ENCODE peak calls at places on chromosomes 1 and 21, in nine cellular contexts. K, B, E, W, M, R, Z, L and H are unnamed samples.

GRCh38 chr1:66768935-66769334 is 16.7 kb downstream of the DYNLT5 start:
- DNase-seq in K (no peak), B (no peak), E (no peak), W (no peak), M (no peak), R (no peak), Z (no peak), L (no peak), H (no peak)

GRCh38 chr1:25549273-25550154 is 6.1 kb downstream of the LDLRAP1 start:
- DNase-seq in K (no peak), B (peak), E (no peak), W (peak), M (peak), R (no peak), Z (peak), L (no peak), H (no peak)

GRCh38 chr21:45111703-45112102 is 37.3 kb downstream of the ADARB1 start:
- DNase-seq in K (no peak), B (no peak), E (no peak), W (no peak), M (no peak), R (no peak), Z (peak), L (no peak), H (no peak)

GRCh38 chr1:204885288-204885711 is 14.6 kb downstream of the NFASC start:
- DNase-seq in K (no peak), B (no peak), E (no peak), W (no peak), M (peak), R (peak), Z (peak), L (no peak), H (no peak)

GRCh38 chr1:78240755-78241154 is 195.0 kb downstream of the GIPC2 start:
- DNase-seq in K (no peak), B (no peak), E (no peak), W (peak), M (no peak), R (no peak), Z (no peak), L (no peak), H (no peak)

GRCh38 chr1:51728611-51729155 is 111.8 kb downstream of the OSBPL9 start:
- DNase-seq in K (no peak), B (no peak), E (no peak), W (peak), M (no peak), R (no peak), Z (no peak), L (no peak), H (no peak)

GRCh38 chr21:40850071-40850470 is 3.1 kb upstream of the DSCAM start:
- DNase-seq in K (no peak), B (no peak), E (peak), W (no peak), M (no peak), R (no peak), Z (no peak), L (no peak), H (no peak)

GRCh38 chr1:244822878-244823277 is 12.6 kb upstream of the COX20 start:
- DNase-seq in K (no peak), B (no peak), E (no peak), W (no peak), M (no peak), R (no peak), Z (no peak), L (no peak), H (no peak)

GRCh38 chr1:215544566-215544965 is 22.5 kb upstream of the KCTD3 start:
- DNase-seq in K (no peak), B (no peak), E (no peak), W (no peak), M (no peak), R (no peak), Z (peak), L (no peak), H (no peak)

DNA sequence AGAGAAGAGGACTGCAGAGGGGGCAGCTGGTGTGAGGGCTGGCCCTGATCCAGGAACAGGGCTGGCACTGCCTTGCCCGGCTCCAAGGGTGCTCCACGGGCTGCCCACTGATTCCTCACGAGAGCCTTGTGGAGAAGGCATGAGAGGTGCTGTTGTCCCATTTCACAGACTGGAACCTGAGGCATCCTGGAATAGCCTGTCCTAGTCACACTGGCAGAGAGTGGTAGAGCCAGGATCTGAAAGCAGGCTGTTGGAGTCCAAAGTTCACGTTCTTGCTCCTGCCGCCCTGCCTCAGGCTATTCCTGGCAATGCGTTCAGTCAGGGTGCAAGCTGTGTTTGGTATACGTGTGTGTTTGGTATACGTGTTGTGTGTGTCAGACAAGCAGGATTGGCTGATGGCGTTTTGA is 1.8 kb downstream of the RER1 start:
- DNase-seq in K (no peak), B (no peak), E (no peak), W (no peak), M (no peak), R (no peak), Z (no peak), L (no peak), H (no peak)
- TF ChIP-seq POLR2A in K (no peak), B (no peak), E (no peak), W (no peak), M (no peak), R (no peak), Z (no peak), L (no peak), H (no peak)

GRCh38 chr1:113991467-113991997 is 12.3 kb downstream of the OLFML3 start:
- DNase-seq in K (no peak), B (no peak), E (peak), W (no peak), M (no peak), R (no peak), Z (no peak), L (no peak), H (no peak)

GRCh38 chr1:113993766-113994165 is 14.5 kb downstream of the OLFML3 start:
- DNase-seq in K (no peak), B (no peak), E (peak), W (no peak), M (no peak), R (no peak), Z (no peak), L (no peak), H (no peak)

GRCh38 chr1:113993072-113993471 is 13.8 kb downstream of the OLFML3 start:
- DNase-seq in K (no peak), B (no peak), E (peak), W (no peak), M (no peak), R (no peak), Z (no peak), L (no peak), H (no peak)

GRCh38 chr1:113990966-113991365 is 11.7 kb downstream of the OLFML3 start:
- DNase-seq in K (no peak), B (no peak), E (peak), W (no peak), M (no peak), R (no peak), Z (no peak), L (no peak), H (no peak)

GRCh38 chr1:113990541-113990940 is 11.3 kb downstream of the OLFML3 start:
- DNase-seq in K (no peak), B (no peak), E (no peak), W (no peak), M (no peak), R (no peak), Z (no peak), L (no peak), H (no peak)
- H3K27ac ChIP-seq in K (no peak), B (no peak), E (no peak), W (no peak), M (no peak), R (no peak), Z (no peak), L (no peak), H (no peak)

DNA sequence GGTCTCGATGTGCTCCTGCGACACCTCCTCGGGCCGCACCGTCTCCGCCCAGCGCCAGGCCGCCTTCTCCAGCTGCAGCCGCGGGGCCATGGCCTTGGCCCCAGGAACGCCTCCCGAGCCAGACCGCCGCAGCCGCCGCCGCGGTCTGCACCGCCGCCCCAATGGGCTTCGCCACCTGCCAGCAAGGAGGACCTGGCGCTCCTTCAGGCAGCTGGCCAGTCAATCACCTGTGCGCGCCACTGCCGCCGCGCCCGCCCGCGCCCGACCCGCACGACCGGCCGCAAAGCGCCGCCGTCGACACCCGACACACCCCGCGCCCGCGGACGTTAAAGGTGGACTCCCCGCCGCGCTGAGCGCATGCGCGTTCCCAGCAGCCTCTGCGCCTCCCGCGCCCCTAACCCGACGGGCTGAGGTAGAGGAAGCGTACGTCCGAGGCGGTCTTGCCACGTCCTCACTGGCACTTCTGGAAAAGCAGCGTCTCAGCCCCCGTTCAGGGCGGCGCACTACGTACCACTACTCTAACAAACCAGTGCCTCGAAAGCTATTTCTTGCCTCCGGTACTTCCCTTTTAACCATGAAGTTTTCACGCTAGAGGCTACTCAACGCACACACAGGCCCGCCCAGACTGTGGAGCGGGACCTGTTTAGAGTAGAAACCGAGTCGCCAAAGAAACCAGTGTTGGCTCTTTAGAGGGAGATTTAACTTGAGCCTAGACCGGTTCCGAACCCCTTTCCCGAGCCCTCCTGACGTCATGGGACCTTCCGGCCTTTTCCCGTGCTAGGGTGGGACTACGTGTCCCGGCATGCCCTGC is at the start of gene USP48:
- DNase-seq in K (peak), B (peak), E (peak), W (peak), M (peak), R (peak), Z (peak), L (peak), H (peak)
- TF ChIP-seq POLR2A in K (peak), B (peak), E (peak), W (peak), M (no peak), R (peak), Z (peak), L (peak), H (peak)

GRCh38 chr1:246682231-246682895 is 41.8 kb upstream of the SCCPDH start:
- DNase-seq in K (no peak), B (no peak), E (no peak), W (no peak), M (no peak), R (no peak), Z (no peak), L (no peak), H (no peak)

GRCh38 chr1:246680696-246681127 is 43.5 kb upstream of the SCCPDH start:
- DNase-seq in K (no peak), B (no peak), E (no peak), W (peak), M (no peak), R (no peak), Z (no peak), L (no peak), H (no peak)

GRCh38 chr1:246679211-246680177 is 44.7 kb upstream of the SCCPDH start:
- DNase-seq in K (no peak), B (no peak), E (no peak), W (no peak), M (no peak), R (no peak), Z (peak), L (no peak), H (no peak)

GRCh38 chr1:246681822-246682221 is 42.4 kb upstream of the SCCPDH start:
- DNase-seq in K (no peak), B (no peak), E (no peak), W (no peak), M (peak), R (no peak), Z (no peak), L (no peak), H (no peak)

DNA sequence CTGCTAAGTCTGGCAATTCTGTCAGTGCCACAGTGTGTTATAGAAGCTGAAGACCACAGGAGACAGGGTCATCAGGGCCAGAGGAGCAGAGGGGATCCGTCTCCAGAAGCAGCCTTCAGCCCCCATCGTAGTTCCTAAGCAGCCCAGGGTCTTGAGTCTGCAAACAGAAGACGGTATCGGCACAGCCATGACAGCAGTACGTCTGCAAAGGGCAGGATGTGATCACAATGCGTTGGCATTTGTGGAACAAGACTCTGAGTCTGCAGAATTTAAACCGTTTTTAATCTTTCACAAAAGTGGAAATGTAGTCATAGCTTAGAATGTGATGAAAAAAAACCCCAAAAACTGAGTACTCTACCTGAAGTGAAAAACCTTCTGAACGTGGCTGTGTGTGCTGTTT is 44.0 kb upstream of the SCCPDH start:
- DNase-seq in K (no peak), B (no peak), E (no peak), W (peak), M (no peak), R (no peak), Z (peak), L (no peak), H (no peak)
- H3K27ac ChIP-seq in K (no peak), B (no peak), E (no peak), W (no peak), M (peak), R (no peak), Z (no peak), L (no peak), H (no peak)

GRCh38 chr1:160644399-160644798 is 2.4 kb downstream of the SLAMF1 start:
- DNase-seq in K (no peak), B (no peak), E (peak), W (no peak), M (no peak), R (no peak), Z (no peak), L (no peak), H (no peak)

GRCh38 chr1:160640359-160641123 is 6.3 kb downstream of the SLAMF1 start:
- DNase-seq in K (no peak), B (no peak), E (no peak), W (no peak), M (no peak), R (no peak), Z (no peak), L (no peak), H (no peak)

GRCh38 chr1:160641323-160642280 is 5.2 kb downstream of the SLAMF1 start:
- DNase-seq in K (no peak), B (no peak), E (no peak), W (no peak), M (no peak), R (no peak), Z (no peak), L (no peak), H (no peak)

GRCh38 chr1:160643138-160643537 is 3.7 kb downstream of the SLAMF1 start:
- DNase-seq in K (no peak), B (no peak), E (peak), W (no peak), M (no peak), R (no peak), Z (no peak), L (no peak), H (no peak)

DNA sequence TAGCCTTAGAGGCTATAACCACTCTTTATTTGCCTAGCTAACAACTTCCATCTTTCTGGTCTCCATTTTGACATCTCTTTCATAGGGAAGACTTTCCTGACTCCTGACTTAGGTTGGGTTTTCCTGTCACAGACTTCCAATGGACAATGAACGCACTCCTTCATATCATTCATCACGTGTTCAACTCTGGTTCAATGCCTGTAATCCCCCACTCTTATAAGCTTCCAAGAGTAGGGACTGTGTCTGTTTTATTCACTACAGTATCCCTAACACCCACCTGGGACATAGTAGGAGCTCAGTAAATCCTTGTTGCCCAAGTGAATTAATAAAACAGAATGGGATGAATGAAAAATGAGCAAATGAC is 4.6 kb downstream of the SLAMF1 start:
- DNase-seq in K (no peak), B (no peak), E (peak), W (no peak), M (no peak), R (no peak), Z (no peak), L (no peak), H (no peak)
- TF ChIP-seq POLR2A in K (no peak), B (no peak), E (no peak), W (no peak), M (no peak), R (no peak), Z (no peak), L (no peak), H (no peak)

GRCh38 chr1:201763439-201764140 is 65.4 kb upstream of the IPO9 start:
- DNase-seq in K (no peak), B (no peak), E (no peak), W (peak), M (no peak), R (no peak), Z (no peak), L (no peak), H (no peak)
- H3K27ac ChIP-seq in K (peak), B (no peak), E (no peak), W (peak), M (peak), R (no peak), Z (peak), L (no peak), H (no peak)

GRCh38 chr1:72281637-72282270 is 585 bp downstream of the NEGR1 start:
- DNase-seq in K (no peak), B (no peak), E (no peak), W (peak), M (peak), R (no peak), Z (peak), L (no peak), H (peak)

GRCh38 chr1:72282271-72282656 is at the start of gene NEGR1:
- DNase-seq in K (no peak), B (no peak), E (peak), W (peak), M (peak), R (peak), Z (peak), L (no peak), H (peak)

GRCh38 chr1:72283204-72284083 is 1.1 kb upstream of the NEGR1 start:
- DNase-seq in K (no peak), B (no peak), E (peak), W (peak), M (peak), R (peak), Z (peak), L (no peak), H (peak)

GRCh38 chr1:72284084-72284397 is 1.7 kb upstream of the NEGR1 start:
- DNase-seq in K (no peak), B (no peak), E (no peak), W (no peak), M (no peak), R (no peak), Z (no peak), L (no peak), H (no peak)

DNA sequence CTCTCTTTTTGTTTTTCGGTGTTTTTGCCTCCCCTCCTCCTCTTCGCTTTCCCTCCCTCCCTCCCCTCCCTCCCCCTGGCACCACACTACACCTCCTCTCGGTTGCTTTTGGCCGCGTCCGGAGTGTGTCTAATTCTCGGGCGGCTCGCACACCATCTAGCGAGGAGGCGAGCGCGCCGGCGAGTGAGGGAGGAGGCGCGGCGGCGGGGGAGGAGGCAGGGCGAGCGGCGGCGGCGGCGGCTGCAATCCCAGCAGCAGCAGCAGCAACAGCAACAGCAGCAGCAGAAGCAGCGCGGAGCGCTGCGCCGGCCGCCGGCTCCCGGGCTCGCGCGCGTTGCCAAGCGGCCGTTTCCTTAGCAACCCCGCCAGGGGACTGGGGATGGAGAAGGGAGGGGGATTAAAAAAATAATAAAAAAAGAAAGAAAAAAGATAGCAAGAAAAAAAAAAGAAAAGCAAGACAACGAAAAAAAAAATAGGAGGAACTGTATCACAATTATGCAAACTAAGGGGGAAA is 408 bp upstream of the NEGR1 start:
- DNase-seq in K (no peak), B (no peak), E (peak), W (peak), M (peak), R (peak), Z (peak), L (no peak), H (peak)
- TF ChIP-seq POLR2A in K (no peak), B (no peak), E (no peak), W (peak), M (no peak), R (no peak), Z (peak), L (no peak), H (peak)

GRCh38 chr1:54287176-54287650 is 87.2 kb downstream of the MRPL37 start:
- DNase-seq in K (peak), B (no peak), E (no peak), W (peak), M (peak), R (peak), Z (peak), L (no peak), H (peak)
- H3K27ac ChIP-seq in K (peak), B (no peak), E (peak), W (peak), M (peak), R (peak), Z (peak), L (no peak), H (peak)

GRCh38 chr21:37563641-37564340 is 197.2 kb downstream of the DYRK1A start:
- DNase-seq in K (peak), B (peak), E (peak), W (peak), M (peak), R (peak), Z (peak), L (peak), H (peak)
- TF ChIP-seq POLR2A in K (no peak), B (peak), E (peak), W (peak), M (no peak), R (peak), Z (peak), L (peak), H (peak)